ENCODE peak calls at places on chromosomes 4 and X, in six cellular contexts. J, N, B, R, E and Z are unnamed samples.

GRCh38 chrX:19953145-19953544 is 37.7 kb downstream of the BCLAF3 start:
- DNase-seq in J (no peak), N (no peak), B (no peak), R (no peak), E (no peak), Z (no peak)

GRCh38 chr4:2911868-2912267 is 51.3 kb downstream of the NOP14 start:
- DNase-seq in J (no peak), N (no peak), B (no peak), R (no peak), E (no peak), Z (no peak)

GRCh38 chrX:2609431-2610238 is 81.5 kb upstream of the CD99 start:
- DNase-seq in J (no peak), N (no peak), B (peak), R (no peak), E (peak), Z (peak)

GRCh38 chr4:27775156-27775555 is 914.5 kb downstream of the STIM2 start:
- DNase-seq in J (no peak), N (no peak), B (no peak), R (no peak), E (peak), Z (no peak)

GRCh38 chrX:22081475-22082092 is 49.5 kb downstream of the PHEX start:
- DNase-seq in J (peak), N (peak), B (peak), R (no peak), E (peak), Z (peak)

GRCh38 chr4:8765631-8766590 is 105.7 kb downstream of the HMX1 start:
- DNase-seq in J (no peak), N (no peak), B (no peak), R (no peak), E (no peak), Z (no peak)

GRCh38 chrX:140467211-140467610 is 37.7 kb downstream of the SOX3 start:
- DNase-seq in J (no peak), N (no peak), B (no peak), R (no peak), E (no peak), Z (no peak)

GRCh38 chr4:47855350-47855749 is 17.5 kb upstream of the CORIN start:
- DNase-seq in J (no peak), N (no peak), B (no peak), R (no peak), E (no peak), Z (no peak)

GRCh38 chr4:95124906-95125504 is 367.2 kb downstream of the BMPR1B start:
- DNase-seq in J (peak), N (peak), B (no peak), R (peak), E (peak), Z (peak)

GRCh38 chr4:120520761-120521160 is 401.8 kb downstream of the PRDM5 start:
- DNase-seq in J (no peak), N (no peak), B (no peak), R (no peak), E (no peak), Z (no peak)

GRCh38 chr4:165874799-165875371 is 1.8 kb downstream of the TLL1 start:
- DNase-seq in J (peak), N (peak), B (no peak), R (peak), E (peak), Z (no peak)

GRCh38 chr4:178316211-178316610 is 874.0 kb upstream of the AGA start:
- DNase-seq in J (no peak), N (no peak), B (no peak), R (no peak), E (no peak), Z (no peak)

GRCh38 chrX:69015156-69015555 is 150.1 kb downstream of the PJA1 start:
- DNase-seq in J (no peak), N (no peak), B (no peak), R (no peak), E (no peak), Z (no peak)

GRCh38 chr4:169070895-169071218 is 60.8 kb upstream of the CBR4 start:
- DNase-seq in J (no peak), N (no peak), B (no peak), R (no peak), E (no peak), Z (no peak)

GRCh38 chr4:176425035-176425434 is 105.3 kb downstream of the SPCS3 start:
- DNase-seq in J (no peak), N (no peak), B (no peak), R (no peak), E (no peak), Z (no peak)

GRCh38 chrX:10681167-10681566 is 60.8 kb upstream of the MID1 start:
- DNase-seq in J (no peak), N (no peak), B (no peak), R (no peak), E (no peak), Z (no peak)

GRCh38 chr4:17310269-17310652 is 201.6 kb downstream of the QDPR start:
- DNase-seq in J (no peak), N (no peak), B (no peak), R (no peak), E (no peak), Z (no peak)

GRCh38 chrX:45479196-45479834 is 278.6 kb upstream of the DIPK2B start:
- DNase-seq in J (peak), N (no peak), B (no peak), R (no peak), E (no peak), Z (peak)

GRCh38 chr4:55012363-55013255 is 112.8 kb downstream of the KDR start:
- DNase-seq in J (no peak), N (no peak), B (no peak), R (no peak), E (no peak), Z (no peak)